ENCODE peak calls at places on chromosome 5, in seven cellular contexts. One of them, this sample, is unnamed.

GRCh38 chr5:103519550-103519949 is 43.0 kb downstream of the NUDT12 start:
- DNase-seq in astrocyte of the spinal cord: no peak
- DNase-seq in AG09319: no peak
- DNase-seq in NAMALWA: no peak
- DNase-seq in activated T-cell treated with anti-CD3 and anti-CD28 coated beads for 1 hour: no peak
- DNase-seq in stimulated activated CD8-positive, alpha-beta memory T cell treated with anti-CD3 and anti-CD28 coated beads, Interleukin-2, amount 100 ng/mL, for 1 hour: no peak
- DNase-seq in fibroblast of the conjunctiva: no peak
- DNase-seq in this sample: no peak

GRCh38 chr5:179731791-179732411 is 721 bp upstream of the MAML1 start:
- DNase-seq in astrocyte of the spinal cord: no peak
- DNase-seq in NAMALWA: no peak
- DNase-seq in fibroblast of the conjunctiva: peak; percentile 64
- DNase-seq in activated T-cell treated with anti-CD3 and anti-CD28 coated beads for 1 hour: no peak
- DNase-seq in AG09319: peak; percentile 55
- DNase-seq in stimulated activated CD8-positive, alpha-beta memory T cell treated with anti-CD3 and anti-CD28 coated beads, Interleukin-2, amount 100 ng/mL, for 1 hour: no peak
- DNase-seq in this sample: no peak

GRCh38 chr5:1818784-1819183 is 17.6 kb downstream of the NDUFS6 start:
- DNase-seq in fibroblast of the conjunctiva: no peak
- DNase-seq in AG09319: no peak
- DNase-seq in stimulated activated CD8-positive, alpha-beta memory T cell treated with anti-CD3 and anti-CD28 coated beads, Interleukin-2, amount 100 ng/mL, for 1 hour: no peak
- DNase-seq in NAMALWA: no peak
- DNase-seq in activated T-cell treated with anti-CD3 and anti-CD28 coated beads for 1 hour: no peak
- DNase-seq in astrocyte of the spinal cord: no peak
- DNase-seq in this sample: no peak

GRCh38 chr5:116440329-116440895 is 134.2 kb downstream of the SEMA6A start:
- DNase-seq in fibroblast of the conjunctiva: no peak
- DNase-seq in stimulated activated CD8-positive, alpha-beta memory T cell treated with anti-CD3 and anti-CD28 coated beads, Interleukin-2, amount 100 ng/mL, for 1 hour: no peak
- DNase-seq in activated T-cell treated with anti-CD3 and anti-CD28 coated beads for 1 hour: no peak
- DNase-seq in AG09319: no peak
- DNase-seq in astrocyte of the spinal cord: no peak
- DNase-seq in NAMALWA: no peak
- DNase-seq in this sample: no peak

GRCh38 chr5:179906294-179906794 is 1.4 kb downstream of the TBC1D9B start:
- DNase-seq in activated T-cell treated with anti-CD3 and anti-CD28 coated beads for 1 hour: no peak
- DNase-seq in astrocyte of the spinal cord: peak; percentile 3
- DNase-seq in stimulated activated CD8-positive, alpha-beta memory T cell treated with anti-CD3 and anti-CD28 coated beads, Interleukin-2, amount 100 ng/mL, for 1 hour: no peak
- DNase-seq in NAMALWA: no peak
- DNase-seq in AG09319: no peak
- DNase-seq in fibroblast of the conjunctiva: no peak
- DNase-seq in this sample: no peak

GRCh38 chr5:177553671-177554429 is 513 bp downstream of the FAM193B start:
- DNase-seq in activated T-cell treated with anti-CD3 and anti-CD28 coated beads for 1 hour: peak; percentile 26
- DNase-seq in stimulated activated CD8-positive, alpha-beta memory T cell treated with anti-CD3 and anti-CD28 coated beads, Interleukin-2, amount 100 ng/mL, for 1 hour: peak; percentile 9
- DNase-seq in NAMALWA: peak; percentile 32
- DNase-seq in astrocyte of the spinal cord: no peak
- DNase-seq in AG09319: no peak
- DNase-seq in fibroblast of the conjunctiva: no peak
- DNase-seq in this sample: no peak

GRCh38 chr5:113249216-113249615 is 185.6 kb downstream of the TSSK1B start:
- DNase-seq in activated T-cell treated with anti-CD3 and anti-CD28 coated beads for 1 hour: no peak
- DNase-seq in fibroblast of the conjunctiva: no peak
- DNase-seq in astrocyte of the spinal cord: peak; percentile 78
- DNase-seq in NAMALWA: no peak
- DNase-seq in stimulated activated CD8-positive, alpha-beta memory T cell treated with anti-CD3 and anti-CD28 coated beads, Interleukin-2, amount 100 ng/mL, for 1 hour: no peak
- DNase-seq in AG09319: no peak
- DNase-seq in this sample: no peak

GRCh38 chr5:18745988-18746615 is 1111.8 kb downstream of the TAF11L14 start:
- DNase-seq in AG09319: no peak
- DNase-seq in fibroblast of the conjunctiva: no peak
- DNase-seq in activated T-cell treated with anti-CD3 and anti-CD28 coated beads for 1 hour: peak; percentile 8
- DNase-seq in NAMALWA: peak; percentile 94
- DNase-seq in astrocyte of the spinal cord: peak; percentile 8
- DNase-seq in stimulated activated CD8-positive, alpha-beta memory T cell treated with anti-CD3 and anti-CD28 coated beads, Interleukin-2, amount 100 ng/mL, for 1 hour: no peak
- DNase-seq in this sample: no peak

GRCh38 chr5:11564716-11565115 is 339.5 kb downstream of the CTNND2 start:
- DNase-seq in stimulated activated CD8-positive, alpha-beta memory T cell treated with anti-CD3 and anti-CD28 coated beads, Interleukin-2, amount 100 ng/mL, for 1 hour: no peak
- DNase-seq in activated T-cell treated with anti-CD3 and anti-CD28 coated beads for 1 hour: no peak
- DNase-seq in astrocyte of the spinal cord: peak; percentile 5
- DNase-seq in fibroblast of the conjunctiva: no peak
- DNase-seq in AG09319: no peak
- DNase-seq in NAMALWA: no peak
- DNase-seq in this sample: no peak

GRCh38 chr5:9596256-9596655 is 33.9 kb downstream of the TAS2R1 start:
- DNase-seq in astrocyte of the spinal cord: peak; percentile 2
- DNase-seq in activated T-cell treated with anti-CD3 and anti-CD28 coated beads for 1 hour: no peak
- DNase-seq in AG09319: peak; percentile 35
- DNase-seq in NAMALWA: no peak
- DNase-seq in fibroblast of the conjunctiva: peak; percentile 29
- DNase-seq in stimulated activated CD8-positive, alpha-beta memory T cell treated with anti-CD3 and anti-CD28 coated beads, Interleukin-2, amount 100 ng/mL, for 1 hour: no peak
- DNase-seq in this sample: no peak

GRCh38 chr5:56647109-56647863 is 168.1 kb upstream of the MAP3K1 start:
- DNase-seq in astrocyte of the spinal cord: no peak
- DNase-seq in activated T-cell treated with anti-CD3 and anti-CD28 coated beads for 1 hour: no peak
- DNase-seq in AG09319: no peak
- DNase-seq in fibroblast of the conjunctiva: no peak
- DNase-seq in NAMALWA: no peak
- DNase-seq in stimulated activated CD8-positive, alpha-beta memory T cell treated with anti-CD3 and anti-CD28 coated beads, Interleukin-2, amount 100 ng/mL, for 1 hour: no peak
- DNase-seq in this sample: no peak

GRCh38 chr5:81901539-81901938 is 70.3 kb upstream of the ATG10 start:
- DNase-seq in activated T-cell treated with anti-CD3 and anti-CD28 coated beads for 1 hour: no peak
- DNase-seq in fibroblast of the conjunctiva: no peak
- DNase-seq in NAMALWA: no peak
- DNase-seq in stimulated activated CD8-positive, alpha-beta memory T cell treated with anti-CD3 and anti-CD28 coated beads, Interleukin-2, amount 100 ng/mL, for 1 hour: no peak
- DNase-seq in astrocyte of the spinal cord: no peak
- DNase-seq in AG09319: no peak
- DNase-seq in this sample: no peak

GRCh38 chr5:76175821-76176403 is 92.7 kb downstream of the SV2C start:
- DNase-seq in NAMALWA: no peak
- DNase-seq in activated T-cell treated with anti-CD3 and anti-CD28 coated beads for 1 hour: no peak
- DNase-seq in stimulated activated CD8-positive, alpha-beta memory T cell treated with anti-CD3 and anti-CD28 coated beads, Interleukin-2, amount 100 ng/mL, for 1 hour: no peak
- DNase-seq in astrocyte of the spinal cord: no peak
- DNase-seq in fibroblast of the conjunctiva: no peak
- DNase-seq in AG09319: no peak
- DNase-seq in this sample: no peak

GRCh38 chr5:84202136-84202535 is 182.5 kb downstream of the EDIL3 start:
- DNase-seq in AG09319: no peak
- DNase-seq in activated T-cell treated with anti-CD3 and anti-CD28 coated beads for 1 hour: no peak
- DNase-seq in NAMALWA: no peak
- DNase-seq in astrocyte of the spinal cord: peak; percentile 14
- DNase-seq in stimulated activated CD8-positive, alpha-beta memory T cell treated with anti-CD3 and anti-CD28 coated beads, Interleukin-2, amount 100 ng/mL, for 1 hour: no peak
- DNase-seq in fibroblast of the conjunctiva: no peak
- DNase-seq in this sample: no peak

GRCh38 chr5:79318935-79319614 is 83.1 kb downstream of the JMY start:
- DNase-seq in NAMALWA: no peak
- DNase-seq in stimulated activated CD8-positive, alpha-beta memory T cell treated with anti-CD3 and anti-CD28 coated beads, Interleukin-2, amount 100 ng/mL, for 1 hour: no peak
- DNase-seq in AG09319: peak; percentile 60
- DNase-seq in astrocyte of the spinal cord: peak; percentile 86
- DNase-seq in activated T-cell treated with anti-CD3 and anti-CD28 coated beads for 1 hour: no peak
- DNase-seq in fibroblast of the conjunctiva: peak; percentile 90
- DNase-seq in this sample: no peak

GRCh38 chr5:142958933-142959682 is 188.9 kb downstream of the ARHGAP26 start:
- DNase-seq in activated T-cell treated with anti-CD3 and anti-CD28 coated beads for 1 hour: no peak
- DNase-seq in NAMALWA: no peak
- DNase-seq in fibroblast of the conjunctiva: no peak
- DNase-seq in AG09319: no peak
- DNase-seq in astrocyte of the spinal cord: no peak
- DNase-seq in stimulated activated CD8-positive, alpha-beta memory T cell treated with anti-CD3 and anti-CD28 coated beads, Interleukin-2, amount 100 ng/mL, for 1 hour: no peak
- DNase-seq in this sample: no peak

GRCh38 chr5:169099801-169100734 is 200.9 kb downstream of the SLIT3 start:
- DNase-seq in stimulated activated CD8-positive, alpha-beta memory T cell treated with anti-CD3 and anti-CD28 coated beads, Interleukin-2, amount 100 ng/mL, for 1 hour: no peak
- DNase-seq in astrocyte of the spinal cord: no peak
- DNase-seq in AG09319: no peak
- DNase-seq in NAMALWA: no peak
- DNase-seq in activated T-cell treated with anti-CD3 and anti-CD28 coated beads for 1 hour: no peak
- DNase-seq in fibroblast of the conjunctiva: no peak
- DNase-seq in this sample: no peak

GRCh38 chr5:54820346-54820745 is 165.0 kb downstream of the ESM1 start:
- DNase-seq in fibroblast of the conjunctiva: no peak
- DNase-seq in stimulated activated CD8-positive, alpha-beta memory T cell treated with anti-CD3 and anti-CD28 coated beads, Interleukin-2, amount 100 ng/mL, for 1 hour: no peak
- DNase-seq in NAMALWA: no peak
- DNase-seq in AG09319: no peak
- DNase-seq in activated T-cell treated with anti-CD3 and anti-CD28 coated beads for 1 hour: no peak
- DNase-seq in astrocyte of the spinal cord: peak; percentile 38
- DNase-seq in this sample: no peak

GRCh38 chr5:37792976-37793328 is 46.9 kb downstream of the GDNF start:
- DNase-seq in activated T-cell treated with anti-CD3 and anti-CD28 coated beads for 1 hour: no peak
- DNase-seq in fibroblast of the conjunctiva: no peak
- DNase-seq in AG09319: no peak
- DNase-seq in astrocyte of the spinal cord: peak; percentile 63
- DNase-seq in stimulated activated CD8-positive, alpha-beta memory T cell treated with anti-CD3 and anti-CD28 coated beads, Interleukin-2, amount 100 ng/mL, for 1 hour: no peak
- DNase-seq in NAMALWA: no peak
- DNase-seq in this sample: no peak

GRCh38 chr5:110105692-110106091 is 416.0 kb downstream of the MAN2A1 start:
- DNase-seq in activated T-cell treated with anti-CD3 and anti-CD28 coated beads for 1 hour: no peak
- DNase-seq in stimulated activated CD8-positive, alpha-beta memory T cell treated with anti-CD3 and anti-CD28 coated beads, Interleukin-2, amount 100 ng/mL, for 1 hour: no peak
- DNase-seq in NAMALWA: no peak
- DNase-seq in AG09319: peak; percentile 14
- DNase-seq in astrocyte of the spinal cord: peak; percentile 40
- DNase-seq in fibroblast of the conjunctiva: peak; percentile 33
- DNase-seq in this sample: no peak

GRCh38 chr5:150542933-150543445 is 35.1 kb downstream of the NDST1 start:
- DNase-seq in astrocyte of the spinal cord: no peak
- DNase-seq in fibroblast of the conjunctiva: no peak
- DNase-seq in NAMALWA: no peak
- DNase-seq in activated T-cell treated with anti-CD3 and anti-CD28 coated beads for 1 hour: no peak
- DNase-seq in stimulated activated CD8-positive, alpha-beta memory T cell treated with anti-CD3 and anti-CD28 coated beads, Interleukin-2, amount 100 ng/mL, for 1 hour: no peak
- DNase-seq in AG09319: no peak
- DNase-seq in this sample: no peak

GRCh38 chr5:31078931-31079330 is 114.6 kb upstream of the CDH6 start:
- DNase-seq in AG09319: no peak
- DNase-seq in NAMALWA: no peak
- DNase-seq in astrocyte of the spinal cord: no peak
- DNase-seq in activated T-cell treated with anti-CD3 and anti-CD28 coated beads for 1 hour: no peak
- DNase-seq in fibroblast of the conjunctiva: no peak
- DNase-seq in stimulated activated CD8-positive, alpha-beta memory T cell treated with anti-CD3 and anti-CD28 coated beads, Interleukin-2, amount 100 ng/mL, for 1 hour: no peak
- DNase-seq in this sample: no peak

GRCh38 chr5:174688441-174689354 is 35.7 kb upstream of the MSX2 start:
- DNase-seq in fibroblast of the conjunctiva: no peak
- DNase-seq in stimulated activated CD8-positive, alpha-beta memory T cell treated with anti-CD3 and anti-CD28 coated beads, Interleukin-2, amount 100 ng/mL, for 1 hour: no peak
- DNase-seq in astrocyte of the spinal cord: no peak
- DNase-seq in NAMALWA: no peak
- DNase-seq in activated T-cell treated with anti-CD3 and anti-CD28 coated beads for 1 hour: no peak
- DNase-seq in AG09319: no peak
- DNase-seq in this sample: no peak

GRCh38 chr5:146965781-146966659 is 87.5 kb upstream of the PPP2R2B start:
- DNase-seq in activated T-cell treated with anti-CD3 and anti-CD28 coated beads for 1 hour: peak; percentile 20
- DNase-seq in fibroblast of the conjunctiva: peak; percentile 55
- DNase-seq in AG09319: peak; percentile 38
- DNase-seq in NAMALWA: peak; percentile 85
- DNase-seq in astrocyte of the spinal cord: peak; percentile 77
- DNase-seq in stimulated activated CD8-positive, alpha-beta memory T cell treated with anti-CD3 and anti-CD28 coated beads, Interleukin-2, amount 100 ng/mL, for 1 hour: no peak
- DNase-seq in this sample: no peak

GRCh38 chr5:153066281-153066680 is 424.2 kb upstream of the GRIA1 start:
- DNase-seq in astrocyte of the spinal cord: no peak
- DNase-seq in fibroblast of the conjunctiva: no peak
- DNase-seq in activated T-cell treated with anti-CD3 and anti-CD28 coated beads for 1 hour: no peak
- DNase-seq in NAMALWA: no peak
- DNase-seq in AG09319: no peak
- DNase-seq in stimulated activated CD8-positive, alpha-beta memory T cell treated with anti-CD3 and anti-CD28 coated beads, Interleukin-2, amount 100 ng/mL, for 1 hour: no peak
- DNase-seq in this sample: no peak

GRCh38 chr5:9545959-9546851 is at the start of gene SEMA5A:
- DNase-seq in NAMALWA: no peak
- DNase-seq in activated T-cell treated with anti-CD3 and anti-CD28 coated beads for 1 hour: peak; percentile 24
- DNase-seq in astrocyte of the spinal cord: peak; percentile 68
- DNase-seq in stimulated activated CD8-positive, alpha-beta memory T cell treated with anti-CD3 and anti-CD28 coated beads, Interleukin-2, amount 100 ng/mL, for 1 hour: peak; percentile 15
- DNase-seq in fibroblast of the conjunctiva: peak; percentile 31
- DNase-seq in AG09319: no peak
- DNase-seq in this sample: no peak

GRCh38 chr5:161544350-161544765 is 2.2 kb downstream of the GABRB2 start:
- DNase-seq in NAMALWA: peak; percentile 67
- DNase-seq in astrocyte of the spinal cord: peak; percentile 46
- DNase-seq in AG09319: no peak
- DNase-seq in fibroblast of the conjunctiva: peak; percentile 33
- DNase-seq in stimulated activated CD8-positive, alpha-beta memory T cell treated with anti-CD3 and anti-CD28 coated beads, Interleukin-2, amount 100 ng/mL, for 1 hour: no peak
- DNase-seq in activated T-cell treated with anti-CD3 and anti-CD28 coated beads for 1 hour: no peak
- DNase-seq in this sample: no peak

GRCh38 chr5:10453564-10453963 is 11.9 kb downstream of the ROPN1L start:
- DNase-seq in fibroblast of the conjunctiva: no peak
- DNase-seq in NAMALWA: no peak
- DNase-seq in astrocyte of the spinal cord: peak; percentile 26
- DNase-seq in stimulated activated CD8-positive, alpha-beta memory T cell treated with anti-CD3 and anti-CD28 coated beads, Interleukin-2, amount 100 ng/mL, for 1 hour: no peak
- DNase-seq in AG09319: no peak
- DNase-seq in activated T-cell treated with anti-CD3 and anti-CD28 coated beads for 1 hour: no peak
- DNase-seq in this sample: no peak

GRCh38 chr5:56480305-56481146 is 247.4 kb upstream of the ANKRD55 start:
- DNase-seq in NAMALWA: peak; percentile 51
- DNase-seq in stimulated activated CD8-positive, alpha-beta memory T cell treated with anti-CD3 and anti-CD28 coated beads, Interleukin-2, amount 100 ng/mL, for 1 hour: no peak
- DNase-seq in fibroblast of the conjunctiva: no peak
- DNase-seq in activated T-cell treated with anti-CD3 and anti-CD28 coated beads for 1 hour: peak; percentile 9
- DNase-seq in astrocyte of the spinal cord: peak; percentile 72
- DNase-seq in AG09319: no peak
- DNase-seq in this sample: no peak

GRCh38 chr5:93715776-93716175 is 25.6 kb downstream of the POU5F2 start:
- DNase-seq in NAMALWA: no peak
- DNase-seq in astrocyte of the spinal cord: no peak
- DNase-seq in activated T-cell treated with anti-CD3 and anti-CD28 coated beads for 1 hour: no peak
- DNase-seq in fibroblast of the conjunctiva: no peak
- DNase-seq in stimulated activated CD8-positive, alpha-beta memory T cell treated with anti-CD3 and anti-CD28 coated beads, Interleukin-2, amount 100 ng/mL, for 1 hour: no peak
- DNase-seq in AG09319: no peak
- DNase-seq in this sample: no peak

GRCh38 chr5:114243281-114243982 is 118.4 kb upstream of the KCNN2 start:
- DNase-seq in stimulated activated CD8-positive, alpha-beta memory T cell treated with anti-CD3 and anti-CD28 coated beads, Interleukin-2, amount 100 ng/mL, for 1 hour: no peak
- DNase-seq in activated T-cell treated with anti-CD3 and anti-CD28 coated beads for 1 hour: no peak
- DNase-seq in NAMALWA: no peak
- DNase-seq in AG09319: no peak
- DNase-seq in astrocyte of the spinal cord: peak; percentile 69
- DNase-seq in fibroblast of the conjunctiva: peak; percentile 27
- DNase-seq in this sample: no peak

GRCh38 chr5:169065400-169065799 is 235.5 kb downstream of the SLIT3 start:
- DNase-seq in stimulated activated CD8-positive, alpha-beta memory T cell treated with anti-CD3 and anti-CD28 coated beads, Interleukin-2, amount 100 ng/mL, for 1 hour: no peak
- DNase-seq in activated T-cell treated with anti-CD3 and anti-CD28 coated beads for 1 hour: no peak
- DNase-seq in NAMALWA: no peak
- DNase-seq in AG09319: no peak
- DNase-seq in astrocyte of the spinal cord: no peak
- DNase-seq in fibroblast of the conjunctiva: no peak
- DNase-seq in this sample: no peak

GRCh38 chr5:75567710-75568109 is 43.5 kb upstream of the ANKDD1B start:
- DNase-seq in fibroblast of the conjunctiva: no peak
- DNase-seq in activated T-cell treated with anti-CD3 and anti-CD28 coated beads for 1 hour: no peak
- DNase-seq in AG09319: no peak
- DNase-seq in astrocyte of the spinal cord: peak; percentile 64
- DNase-seq in NAMALWA: no peak
- DNase-seq in stimulated activated CD8-positive, alpha-beta memory T cell treated with anti-CD3 and anti-CD28 coated beads, Interleukin-2, amount 100 ng/mL, for 1 hour: no peak
- DNase-seq in this sample: no peak

GRCh38 chr5:78293856-78294249 is 645 bp downstream of the AP3B1 start:
- DNase-seq in fibroblast of the conjunctiva: no peak
- DNase-seq in NAMALWA: peak; percentile 53
- DNase-seq in activated T-cell treated with anti-CD3 and anti-CD28 coated beads for 1 hour: no peak
- DNase-seq in AG09319: no peak
- DNase-seq in astrocyte of the spinal cord: no peak
- DNase-seq in stimulated activated CD8-positive, alpha-beta memory T cell treated with anti-CD3 and anti-CD28 coated beads, Interleukin-2, amount 100 ng/mL, for 1 hour: no peak
- DNase-seq in this sample: no peak

GRCh38 chr5:54457094-54457531 is 1.6 kb downstream of the HSPB3 start:
- DNase-seq in stimulated activated CD8-positive, alpha-beta memory T cell treated with anti-CD3 and anti-CD28 coated beads, Interleukin-2, amount 100 ng/mL, for 1 hour: no peak
- DNase-seq in NAMALWA: no peak
- DNase-seq in fibroblast of the conjunctiva: peak; percentile 71
- DNase-seq in AG09319: peak; percentile 75
- DNase-seq in astrocyte of the spinal cord: peak; percentile 34
- DNase-seq in activated T-cell treated with anti-CD3 and anti-CD28 coated beads for 1 hour: no peak
- DNase-seq in this sample: no peak

GRCh38 chr5:80251636-80252035 is 4.2 kb downstream of the SERINC5 start:
- DNase-seq in fibroblast of the conjunctiva: no peak
- DNase-seq in AG09319: no peak
- DNase-seq in astrocyte of the spinal cord: no peak
- DNase-seq in activated T-cell treated with anti-CD3 and anti-CD28 coated beads for 1 hour: no peak
- DNase-seq in NAMALWA: no peak
- DNase-seq in stimulated activated CD8-positive, alpha-beta memory T cell treated with anti-CD3 and anti-CD28 coated beads, Interleukin-2, amount 100 ng/mL, for 1 hour: no peak
- DNase-seq in this sample: no peak